ENCODE peak calls at places on chromosomes 12 and 14, in ten cellular contexts. K is CD4-positive, alpha-beta T cell; R is kidney glomerular epithelial cell; S is left ventricle myocardium superior; F is pulmonary artery endothelial cell; T is PC-9; V is anterior cingulate cortex; W is EH; A is activated T-cell treated with anti-CD3 and anti-CD28 coated beads, Interleukin-2, amount 50 U/mL, for 72 hours; J is RCC 7860. U is an unnamed sample.

GRCh38 chr12:31471823-31472222 is 119.1 kb downstream of the DENND5B start:
- DNase-seq in K (no peak), R (no peak), S (no peak), F (no peak), T (no peak), V (no peak), W (peak; percentile 68), A (no peak), J (no peak), U (no peak)

GRCh38 chr14:64074961-64075619 is 219.1 kb downstream of the ESR2 start:
- DNase-seq in K (no peak), R (peak; percentile 43), S (no peak), F (peak; percentile 19), T (peak; percentile 83), V (no peak), W (peak; percentile 76), A (no peak), J (no peak), U (no peak)

GRCh38 chr14:101959277-101959676 is 5.1 kb upstream of the DYNC1H1 start:
- DNase-seq in K (no peak), R (no peak), S (no peak), F (no peak), T (no peak), V (no peak), W (peak; percentile 28), A (no peak), J (no peak), U (no peak)

GRCh38 chr14:35406811-35407630 is 2.5 kb upstream of the NFKBIA start:
- DNase-seq in K (no peak), R (peak; percentile 55), S (no peak), F (no peak), T (peak; percentile 89), V (no peak), W (peak; percentile 76), A (no peak), J (peak; percentile 50), U (no peak)

GRCh38 chr12:115297445-115297844 is 613.5 kb upstream of the TBX3 start:
- DNase-seq in K (no peak), R (no peak), S (no peak), F (no peak), T (no peak), V (no peak), W (no peak), A (no peak), J (no peak), U (no peak)

GRCh38 chr14:60922050-60922449 is 58.8 kb downstream of the TRMT5 start:
- DNase-seq in K (no peak), R (peak; percentile 42), S (no peak), F (peak; percentile 26), T (peak; percentile 53), V (no peak), W (peak; percentile 25), A (no peak), J (peak; percentile 6), U (no peak)

GRCh38 chr14:91119556-91120311 is 5.9 kb downstream of the DGLUCY start:
- DNase-seq in K (no peak), R (peak; percentile 18), S (no peak), F (no peak), T (peak; percentile 78), V (no peak), W (peak; percentile 71), A (no peak), J (peak; percentile 60), U (no peak)

GRCh38 chr14:22390195-22390594 is 198.8 kb downstream of the DAD1 start:
- DNase-seq in K (no peak), R (no peak), S (no peak), F (no peak), T (no peak), V (no peak), W (no peak), A (no peak), J (no peak), U (no peak)

GRCh38 chr14:44833376-44833775 is 128.4 kb downstream of the KLHL28 start:
- DNase-seq in K (no peak), R (peak; percentile 58), S (no peak), F (no peak), T (no peak), V (no peak), W (peak; percentile 8), A (no peak), J (peak; percentile 61), U (no peak)

GRCh38 chr12:110917467-110917866 is 2.9 kb downstream of the MYL2 start:
- DNase-seq in K (no peak), R (no peak), S (no peak), F (peak; percentile 59), T (peak; percentile 87), V (no peak), W (peak; percentile 42), A (no peak), J (peak; percentile 65), U (no peak)

GRCh38 chr12:121932914-121933521 is 14.6 kb downstream of the CFAP251 start:
- DNase-seq in K (no peak), R (no peak), S (no peak), F (no peak), T (no peak), V (no peak), W (no peak), A (no peak), J (no peak), U (no peak)

GRCh38 chr12:46208370-46208769 is 60.5 kb downstream of the SLC38A1 start:
- DNase-seq in K (no peak), R (no peak), S (no peak), F (no peak), T (no peak), V (no peak), W (no peak), A (no peak), J (no peak), U (no peak)

GRCh38 chr14:50343424-50343823 is 31.3 kb downstream of the DMAC2L start:
- DNase-seq in K (no peak), R (no peak), S (no peak), F (no peak), T (no peak), V (no peak), W (peak; percentile 62), A (no peak), J (no peak), U (no peak)

GRCh38 chr12:24266982-24267381 is 317.5 kb upstream of the SOX5 start:
- DNase-seq in K (no peak), R (no peak), S (no peak), F (no peak), T (no peak), V (no peak), W (no peak), A (no peak), J (no peak), U (no peak)

GRCh38 chr14:53217283-53217994 is 64.3 kb upstream of the DDHD1 start:
- DNase-seq in K (peak; percentile 54), R (peak; percentile 36), S (peak; percentile 82), F (no peak), T (peak; percentile 55), V (peak; percentile 62), W (peak; percentile 57), A (peak; percentile 88), J (peak; percentile 5), U (peak; percentile 82)